ENCODE peak calls at places on chromosomes 2 and 18, in four cellular contexts. O is HepG2, U is GM12878, R is H1. T is an unnamed sample.

GRCh38 chr2:150259746-150260145 is 227.7 kb downstream of the RND3 start:
- DNase-seq in U (no peak), O (no peak), R (no peak), T (no peak)

GRCh38 chr2:8098952-8099582 is 582.8 kb upstream of the ID2 start:
- DNase-seq in O (no peak), U (no peak), R (no peak), T (no peak)

GRCh38 chr18:50038448-50038847 is 156.5 kb downstream of the MYO5B start:
- DNase-seq in U (no peak), R (no peak), O (no peak), T (no peak)

GRCh38 chr2:147352294-147352693 is 492.5 kb upstream of the ACVR2A start:
- DNase-seq in U (no peak), R (no peak), O (no peak), T (no peak)

GRCh38 chr2:197254776-197255521 is 55.6 kb downstream of the ANKRD44 start:
- DNase-seq in R (no peak), U (no peak), O (no peak), T (peak; percentile 42)

GRCh38 chr2:234953116-234954031 is 1.6 kb downstream of the SH3BP4 start:
- DNase-seq in R (no peak), O (no peak), U (no peak), T (no peak)

GRCh38 chr2:86226780-86227520 is 27.7 kb downstream of the MRPL35 start:
- DNase-seq in O (no peak), U (no peak), R (no peak), T (no peak)

GRCh38 chr2:140506606-140507005 is 1624.2 kb downstream of the LRP1B start:
- DNase-seq in O (no peak), U (no peak), R (no peak), T (no peak)

GRCh38 chr2:85385746-85386145 is 24.4 kb downstream of the CAPG start:
- DNase-seq in R (no peak), U (no peak), O (no peak), T (no peak)

DNA sequence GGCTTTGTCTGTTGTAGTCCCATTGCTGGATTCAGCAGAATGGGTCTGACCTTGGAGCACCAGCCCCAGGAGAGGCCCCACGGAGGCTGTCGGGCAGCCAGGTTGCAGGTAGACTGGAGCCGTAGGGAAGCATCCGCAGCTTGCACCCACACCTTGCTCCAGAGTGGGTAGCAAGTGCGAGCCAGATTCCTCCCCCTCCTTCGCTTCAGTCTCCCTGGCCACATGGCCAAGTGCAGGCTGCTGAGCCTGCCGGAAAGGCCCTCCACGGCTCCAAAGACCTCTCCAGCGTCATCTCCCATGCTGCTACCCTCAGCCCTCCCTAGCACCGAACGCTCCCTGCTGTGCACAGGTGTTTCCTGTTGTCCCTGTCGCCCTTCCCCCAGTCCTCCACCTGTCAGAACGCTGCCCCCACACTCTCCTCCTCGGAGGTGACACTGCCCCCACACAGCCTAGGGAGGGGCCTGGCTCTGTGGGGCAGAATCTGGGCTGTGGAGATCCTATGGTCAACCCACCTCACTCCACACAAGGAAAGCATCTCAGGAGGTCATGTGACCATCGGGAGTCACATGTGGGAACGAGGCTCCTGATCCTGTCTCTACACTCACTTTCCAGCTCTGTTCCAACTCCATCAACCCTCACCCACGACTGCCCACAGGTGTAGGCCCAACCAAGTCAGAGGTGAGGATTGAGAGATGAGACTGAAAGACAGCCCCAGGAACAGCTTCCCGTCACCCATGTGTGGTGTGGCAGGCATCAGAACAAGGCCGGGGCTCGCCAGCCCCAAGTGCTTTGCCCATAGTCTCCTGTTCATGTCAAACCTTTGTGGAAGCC is 8.3 kb downstream of the KCNF1 start:
- DNase-seq in R (no peak), O (no peak), U (no peak), T (no peak)
- TF ChIP-seq CHD2 in R (no peak), O (no peak), U (no peak), T (no peak)

DNA sequence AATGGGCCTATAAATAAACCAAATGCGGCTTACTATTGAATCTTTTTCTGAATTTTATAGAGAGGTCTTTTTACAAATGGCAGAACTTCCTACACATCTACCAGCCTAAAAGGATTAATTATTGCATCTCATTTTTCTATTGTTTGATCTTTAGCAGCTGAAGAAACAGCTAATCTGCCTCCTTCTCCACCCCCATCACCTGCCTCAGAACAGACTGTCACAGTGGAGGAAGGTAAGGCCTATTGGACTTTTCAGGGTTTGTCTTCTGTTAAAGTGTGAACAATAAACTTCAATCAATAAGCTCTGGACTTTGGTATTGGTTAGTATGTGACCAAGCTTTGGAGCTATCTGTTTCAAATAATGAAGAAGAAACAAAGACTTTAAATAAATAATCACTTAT is 91.0 kb upstream of the UNC80 start:
- DNase-seq in R (no peak), O (no peak), U (no peak), T (no peak)
- TF ChIP-seq TCF12 in R (no peak), O (no peak), U (no peak), T (no peak)

DNA sequence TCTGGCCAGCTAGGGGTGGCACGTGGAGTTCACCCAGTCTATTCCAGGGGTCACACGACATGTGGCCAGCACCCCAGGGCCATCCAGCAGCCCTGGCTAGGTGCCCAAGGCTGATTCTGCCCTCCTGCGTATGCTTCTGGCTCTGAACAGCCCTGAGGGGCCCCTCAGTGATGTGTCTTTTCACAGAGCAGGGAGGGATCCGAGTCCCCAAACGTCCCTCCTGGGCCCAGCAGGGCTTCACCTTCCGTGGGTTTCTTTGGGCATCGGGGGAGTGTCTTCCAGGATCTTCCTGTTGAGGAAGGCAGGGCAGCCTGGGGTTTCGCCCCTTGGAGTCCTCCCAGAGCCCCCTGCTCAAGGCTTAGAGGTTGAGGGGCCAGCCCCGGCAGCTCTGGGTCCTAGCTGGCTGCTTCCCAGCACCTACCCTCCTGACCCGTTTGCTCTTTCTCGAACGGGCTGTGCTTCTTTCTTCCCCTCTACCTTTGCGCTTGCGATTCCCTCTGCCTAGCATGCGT is 165.9 kb downstream of the DYSF start:
- DNase-seq in O (no peak), R (peak; percentile 51), U (no peak), T (no peak)
- TF ChIP-seq CHD2 in O (no peak), R (no peak), U (no peak), T (no peak)

DNA sequence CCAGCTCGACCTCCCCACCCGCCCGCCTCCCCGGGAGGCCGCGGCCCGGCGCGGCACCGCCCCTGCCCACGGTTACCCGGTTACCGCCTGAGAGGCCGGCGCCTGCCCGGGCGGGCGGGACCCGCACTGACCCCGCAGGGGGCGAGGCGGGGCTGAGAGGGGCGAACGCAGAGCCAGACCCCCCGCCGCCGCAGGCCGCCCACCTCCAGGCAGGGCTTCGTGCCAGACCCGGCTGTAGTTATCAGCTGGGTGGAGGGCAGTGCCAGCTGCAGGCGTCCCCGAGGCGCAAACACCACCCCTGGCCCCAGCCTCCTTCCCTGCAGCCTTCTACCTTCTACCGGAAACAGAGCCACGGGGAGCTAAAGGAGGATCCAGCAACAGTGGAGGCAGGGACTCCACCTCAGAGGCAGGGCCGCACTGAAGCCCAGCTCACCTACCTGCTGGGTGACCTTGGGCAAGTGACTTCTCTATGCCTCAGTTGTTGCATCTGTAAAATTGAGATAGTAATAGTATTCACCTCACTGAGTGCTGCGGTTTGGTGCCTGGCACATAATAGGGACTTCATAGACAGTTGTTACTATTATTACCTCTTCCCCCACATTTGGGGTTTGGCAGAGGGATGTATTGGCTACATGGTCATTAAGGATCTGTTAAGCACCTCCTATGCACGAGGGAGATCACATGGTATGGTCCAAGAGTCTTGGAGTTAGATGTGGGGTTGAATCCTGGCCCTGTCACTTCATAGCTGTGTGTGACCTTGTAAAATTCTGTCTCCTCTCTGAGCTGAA is 231.6 kb upstream of the SMAD2 start:
- DNase-seq in O (no peak), R (no peak), U (no peak), T (no peak)
- TF ChIP-seq TCF12 in O (no peak), R (no peak), U (no peak), T (no peak)

DNA sequence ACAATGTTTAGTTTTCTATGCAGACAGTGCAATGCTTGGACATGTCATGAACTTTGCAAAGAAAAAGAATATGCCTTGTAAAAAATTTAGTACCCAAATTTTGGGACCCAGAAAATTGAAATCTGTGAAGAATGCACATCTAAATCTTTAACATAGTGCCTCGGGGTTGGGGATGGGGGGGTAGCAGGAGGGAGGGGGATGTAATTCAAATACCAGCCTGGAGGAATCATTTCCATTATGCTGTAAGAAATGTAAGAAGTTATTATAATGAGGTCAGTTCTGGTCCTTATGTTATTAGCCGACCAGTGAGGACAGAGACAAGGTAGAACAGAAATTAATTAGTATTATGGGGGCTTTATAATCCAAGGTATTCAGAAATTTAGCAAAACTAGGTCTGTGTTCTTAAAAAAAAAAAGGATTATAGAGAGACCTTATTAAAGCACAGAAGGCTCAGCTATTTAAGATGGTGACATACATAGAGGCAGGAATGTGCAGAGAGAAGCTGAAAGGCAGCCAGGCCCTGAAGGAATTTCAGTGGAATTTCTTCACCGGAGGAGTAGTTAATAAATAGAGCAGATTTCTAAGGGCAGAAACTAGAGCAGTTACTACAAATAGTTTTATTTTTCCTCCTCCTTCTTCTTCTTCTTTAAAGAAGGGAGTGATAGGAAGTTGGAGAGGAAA is 89.0 kb upstream of the RBMS1 start:
- DNase-seq in R (no peak), O (no peak), U (no peak), T (no peak)
- TF ChIP-seq CHD2 in R (no peak), O (no peak), U (no peak), T (no peak)

GRCh38 chr2:45334241-45334860 is 276.7 kb downstream of the SRBD1 start:
- DNase-seq in R (no peak), O (no peak), U (no peak), T (peak; percentile 37)

GRCh38 chr2:45343618-45344017 is 267.4 kb downstream of the SRBD1 start:
- DNase-seq in O (no peak), R (peak; percentile 44), U (no peak), T (peak; percentile 42)

GRCh38 chr2:45344071-45344470 is 267.0 kb downstream of the SRBD1 start:
- DNase-seq in U (no peak), R (peak; percentile 39), O (no peak), T (no peak)

GRCh38 chr2:45337396-45337795 is 273.7 kb downstream of the SRBD1 start:
- DNase-seq in R (no peak), U (no peak), O (no peak), T (no peak)

GRCh38 chr2:45339253-45339652 is 271.8 kb downstream of the SRBD1 start:
- DNase-seq in O (no peak), U (no peak), R (no peak), T (no peak)
- TF ChIP-seq TCF12 in O (no peak), U (no peak), R (no peak), T (no peak)

DNA sequence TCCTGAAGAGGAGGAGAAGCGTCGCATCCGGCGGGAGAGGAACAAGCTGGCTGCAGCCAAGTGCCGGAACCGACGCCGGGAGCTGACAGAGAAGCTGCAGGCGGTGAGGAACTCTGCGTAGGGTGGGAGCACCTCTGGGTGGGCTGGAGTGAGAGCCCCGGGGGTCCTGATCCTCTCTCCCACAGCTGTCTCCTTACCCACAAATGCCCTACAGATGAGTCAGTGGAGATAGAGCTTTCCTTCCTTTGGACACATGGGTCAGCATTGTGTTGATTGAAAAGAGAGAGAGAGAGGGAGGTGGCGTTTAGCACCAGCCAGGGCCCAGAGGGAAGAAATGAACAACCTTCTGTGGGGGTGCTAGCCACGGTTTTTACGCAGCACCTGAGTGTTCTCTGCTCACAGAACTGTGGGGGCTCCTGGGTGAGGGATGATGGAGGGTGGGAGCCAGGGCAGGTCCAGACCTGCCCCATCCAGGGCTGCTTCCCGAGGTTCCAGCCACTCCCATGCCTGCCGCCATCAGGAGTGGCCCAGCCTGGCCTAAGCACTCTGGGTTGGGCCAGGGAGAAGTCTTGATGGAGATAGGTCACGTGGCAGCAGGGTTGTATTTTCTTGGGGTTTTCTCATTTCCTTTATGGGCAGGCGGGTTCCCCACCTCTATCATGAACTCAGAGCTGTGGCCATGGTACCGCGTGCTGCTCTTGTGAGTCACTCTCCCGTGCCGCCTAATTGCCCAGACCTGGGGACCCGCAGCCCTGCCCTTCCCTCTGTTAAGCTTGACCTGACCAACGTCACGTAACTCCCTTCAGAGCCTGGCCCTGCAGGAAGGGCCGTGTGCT is 16.3 kb downstream of the FOSL2 start:
- DNase-seq in U (no peak), R (no peak), O (no peak), T (no peak)
- TF ChIP-seq CHD2 in U (no peak), R (no peak), O (no peak), T (no peak)